ENCODE peak calls at places on chromosomes 4 and X, in eight cellular contexts. Z, K, Y, I, U, R, J and V are unnamed samples.

GRCh38 chrX:138986235-138986634 is 274.7 kb upstream of the FGF13 start:
- DNase-seq in Z (no peak), K (no peak), Y (peak), I (no peak), U (peak), R (no peak), J (no peak), V (no peak)

GRCh38 chrX:16496175-16496574 is 153.8 kb upstream of the S100G start:
- DNase-seq in Z (no peak), K (no peak), Y (no peak), I (no peak), U (no peak), R (no peak), J (no peak), V (no peak)

GRCh38 chr4:144645621-144646522 is at the start of gene HHIP:
- DNase-seq in Z (no peak), K (peak), Y (peak), I (peak), U (no peak), R (no peak), J (peak), V (peak)

GRCh38 chr4:15906024-15906443 is 32.5 kb downstream of the FGFBP1 start:
- DNase-seq in Z (no peak), K (no peak), Y (no peak), I (peak), U (peak), R (no peak), J (peak), V (peak)

GRCh38 chrX:71301195-71301924 is at the start of gene ITGB1BP2:
- DNase-seq in Z (no peak), K (peak), Y (peak), I (no peak), U (no peak), R (no peak), J (no peak), V (no peak)

GRCh38 chr4:44978035-44978434 is 251.7 kb upstream of the GNPDA2 start:
- DNase-seq in Z (no peak), K (no peak), Y (no peak), I (no peak), U (no peak), R (no peak), J (no peak), V (no peak)

GRCh38 chr4:162282711-162283110 is 118.9 kb upstream of the FSTL5 start:
- DNase-seq in Z (no peak), K (no peak), Y (no peak), I (no peak), U (no peak), R (no peak), J (no peak), V (no peak)

GRCh38 chr4:1052231-1052671 is 40.8 kb downstream of the FGFRL1 start:
- DNase-seq in Z (no peak), K (no peak), Y (no peak), I (no peak), U (no peak), R (peak), J (no peak), V (no peak)

GRCh38 chrX:45714864-45715263 is 514.2 kb upstream of the DIPK2B start:
- DNase-seq in Z (no peak), K (peak), Y (peak), I (no peak), U (peak), R (no peak), J (no peak), V (no peak)

GRCh38 chr4:8182858-8183725 is 16.0 kb upstream of the SH3TC1 start:
- DNase-seq in Z (no peak), K (peak), Y (peak), I (no peak), U (peak), R (peak), J (peak), V (peak)

GRCh38 chr4:112931001-112931400 is 118.5 kb upstream of the ANK2 start:
- DNase-seq in Z (no peak), K (no peak), Y (no peak), I (no peak), U (no peak), R (no peak), J (no peak), V (no peak)

GRCh38 chr4:107719211-107719926 is 665 bp downstream of the PAPSS1 start:
- DNase-seq in Z (no peak), K (peak), Y (peak), I (no peak), U (peak), R (no peak), J (peak), V (no peak)

GRCh38 chr4:152485726-152486276 is 50.1 kb downstream of the FBXW7 start:
- DNase-seq in Z (no peak), K (no peak), Y (peak), I (no peak), U (peak), R (no peak), J (peak), V (no peak)

GRCh38 chrX:154738013-154738738 is 12.7 kb downstream of the GAB3 start:
- DNase-seq in Z (no peak), K (peak), Y (no peak), I (no peak), U (peak), R (no peak), J (peak), V (no peak)

GRCh38 chr4:6116696-6117285 is 83.6 kb downstream of the JAKMIP1 start:
- DNase-seq in Z (no peak), K (no peak), Y (no peak), I (no peak), U (no peak), R (peak), J (no peak), V (no peak)